ENCODE peak calls at places on chromosomes 11 and 22, in six cellular contexts. U is spleen, H is lung, X is substantia nigra, F is left ventricle myocardium inferior, W is pancreas. O is an unnamed sample.

GRCh38 chr22:19817561-19818263 is 37.0 kb downstream of the GNB1L start:
- DNase-seq in X (no peak), U (no peak), F (no peak), W (no peak), H (peak; percentile 46), O (no peak)

GRCh38 chr11:66116576-66117361 is 46.7 kb downstream of the PACS1 start:
- DNase-seq in W (no peak), F (no peak), U (no peak), X (no peak), H (no peak), O (no peak)

GRCh38 chr22:37174964-37175363 is 13.1 kb downstream of the C1QTNF6 start:
- DNase-seq in U (no peak), X (no peak), W (no peak), H (no peak), F (no peak), O (no peak)

GRCh38 chr11:14065153-14065552 is 102.6 kb downstream of the SPON1 start:
- DNase-seq in F (no peak), W (no peak), H (no peak), U (no peak), X (peak; percentile 17), O (no peak)

GRCh38 chr22:33188316-33188715 is 130.1 kb upstream of the SYN3 start:
- DNase-seq in F (no peak), H (no peak), W (no peak), U (no peak), X (no peak), O (no peak)

GRCh38 chr11:278001-278951 is at the start of gene NLRP6:
- DNase-seq in X (no peak), F (no peak), H (no peak), U (peak; percentile 75), W (no peak), O (peak; percentile 53)

GRCh38 chr11:94938399-94939055 is 34.8 kb downstream of the CWC15 start:
- DNase-seq in F (peak; percentile 82), X (no peak), W (no peak), U (no peak), H (no peak), O (no peak)

GRCh38 chr22:30557243-30557642 is 10.7 kb upstream of the SEC14L6 start:
- DNase-seq in H (no peak), X (no peak), U (no peak), F (no peak), W (no peak), O (no peak)

GRCh38 chr22:48491451-48491941 is 1336.2 kb downstream of the BRD1 start:
- DNase-seq in H (no peak), F (no peak), X (no peak), W (no peak), U (peak; percentile 67), O (no peak)

GRCh38 chr11:92383430-92383829 is 158.8 kb downstream of the FAT3 start:
- DNase-seq in H (no peak), U (no peak), W (no peak), X (no peak), F (no peak), O (no peak)

GRCh38 chr11:68128682-68129327 is 7.6 kb upstream of the CHKA start:
- DNase-seq in X (no peak), U (peak; percentile 85), F (peak; percentile 55), H (peak; percentile 70), W (peak; percentile 97), O (no peak)

GRCh38 chr22:27445876-27446275 is 355.7 kb downstream of the MN1 start:
- DNase-seq in U (no peak), H (no peak), F (peak; percentile 41), X (no peak), W (no peak), O (no peak)

GRCh38 chr11:70574725-70575347 is 176.5 kb downstream of the CTTN start:
- DNase-seq in X (no peak), U (peak; percentile 40), W (no peak), F (no peak), H (no peak), O (no peak)

GRCh38 chr11:126834149-126834548 is 166.4 kb downstream of the KIRREL3 start:
- DNase-seq in H (no peak), F (no peak), W (no peak), X (no peak), U (no peak), O (no peak)

GRCh38 chr11:80417681-80418080 is 976.9 kb upstream of the TENM4 start:
- DNase-seq in X (no peak), H (no peak), U (no peak), F (no peak), W (no peak), O (no peak)

GRCh38 chr22:24146791-24147353 is 34.4 kb upstream of the SUSD2 start:
- DNase-seq in H (no peak), U (no peak), W (peak; percentile 59), X (no peak), F (peak; percentile 45), O (no peak)

GRCh38 chr11:65489706-65490310 is 9.0 kb upstream of the MALAT1 start:
- DNase-seq in H (no peak), W (no peak), X (no peak), U (no peak), F (no peak), O (no peak)

GRCh38 chr11:11227686-11228085 is 125.4 kb downstream of the CSNK2A3 start:
- DNase-seq in X (no peak), H (no peak), W (no peak), U (no peak), F (no peak), O (no peak)

GRCh38 chr11:8872017-8872416 is 39.0 kb upstream of the AKIP1 start:
- DNase-seq in W (no peak), H (no peak), X (no peak), U (no peak), F (no peak), O (no peak)

GRCh38 chr11:112666253-112666652 is 295.0 kb upstream of the NCAM1 start:
- DNase-seq in X (no peak), U (no peak), W (no peak), H (no peak), F (no peak), O (no peak)

GRCh38 chr11:9722023-9722422 is 58.1 kb downstream of the SWAP70 start:
- DNase-seq in F (no peak), H (no peak), W (no peak), X (no peak), U (no peak), O (no peak)

GRCh38 chr11:105790841-105791240 is 181.0 kb downstream of the GRIA4 start:
- DNase-seq in W (no peak), H (no peak), X (peak; percentile 9), U (no peak), F (no peak), O (no peak)

GRCh38 chr11:122002926-122003325 is 113.1 kb downstream of the BLID start:
- DNase-seq in U (no peak), H (no peak), W (no peak), X (no peak), F (no peak), O (no peak)

GRCh38 chr22:19622061-19622441 is 92.3 kb upstream of the SEPTIN5 start:
- DNase-seq in U (peak; percentile 84), F (no peak), W (no peak), H (no peak), X (no peak), O (no peak)

GRCh38 chr22:36445158-36445668 is 36.2 kb downstream of the TXN2 start:
- DNase-seq in F (peak; percentile 63), W (no peak), X (no peak), H (no peak), U (no peak), O (no peak)

GRCh38 chr22:50357222-50357621 is 14.1 kb downstream of the PPP6R2 start:
- DNase-seq in F (no peak), H (no peak), W (no peak), U (no peak), X (no peak), O (no peak)

GRCh38 chr22:27832606-27833005 is 31.1 kb upstream of the MN1 start:
- DNase-seq in F (no peak), H (no peak), X (no peak), W (no peak), U (no peak), O (no peak)

GRCh38 chr11:61793084-61793828 is 545 bp downstream of the FEN1 start:
- DNase-seq in X (no peak), F (no peak), U (peak; percentile 58), H (no peak), W (no peak), O (no peak)

GRCh38 chr11:61796127-61796526 is 3.4 kb downstream of the FEN1 start:
- DNase-seq in U (no peak), H (no peak), X (no peak), W (no peak), F (no peak), O (no peak)

GRCh38 chr11:61793829-61794204 is 1.1 kb downstream of the FEN1 start:
- DNase-seq in W (no peak), U (peak; percentile 13), X (no peak), H (no peak), F (no peak), O (no peak)

GRCh38 chr11:61795459-61795858 is 2.7 kb downstream of the FEN1 start:
- DNase-seq in F (no peak), X (no peak), U (peak; percentile 58), W (no peak), H (no peak), O (no peak)

DNA sequence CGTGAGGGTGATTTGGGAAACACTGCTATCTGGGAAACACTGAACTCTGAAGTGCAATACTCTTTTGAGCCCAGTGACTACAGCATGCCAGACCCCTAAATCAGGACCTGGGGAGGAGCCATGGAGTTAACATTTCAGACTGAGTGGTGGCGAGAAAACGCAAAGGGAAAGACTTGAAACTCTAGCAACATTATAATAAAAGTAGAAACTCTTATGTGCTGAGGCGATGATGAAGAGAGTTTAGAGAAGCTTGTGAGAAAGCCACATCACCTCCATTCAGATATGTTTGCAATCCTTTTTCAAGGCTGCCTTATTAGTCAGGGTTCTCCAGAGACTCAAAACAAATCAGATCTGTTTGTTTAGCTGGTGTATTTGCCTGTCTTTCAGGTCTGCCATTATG is 1.9 kb downstream of the FEN1 start:
- DNase-seq in W (no peak), F (no peak), X (no peak), H (no peak), U (no peak), O (no peak)
- H3K27ac ChIP-seq in W (no peak overlapping the region), F (no peak overlapping the region), X (no peak overlapping the region), H (no peak overlapping the region), U (no peak overlapping the region), O (no peak overlapping the region)

GRCh38 chr11:2209370-2209801 is 37.8 kb upstream of the TH start:
- DNase-seq in U (peak; percentile 61), W (no peak), H (no peak), X (no peak), F (no peak), O (peak; percentile 44)
- H3K27ac ChIP-seq in U (no peak overlapping the region), W (peak overlapping the region; percentile 17), H (no peak overlapping the region), X (no peak overlapping the region), F (no peak overlapping the region), O (no peak overlapping the region)

GRCh38 chr11:18392434-18393321 is 1.7 kb upstream of the LDHA start:
- DNase-seq in H (no peak), F (no peak), W (no peak), X (no peak), U (peak; percentile 78), O (no peak)
- H3K27ac ChIP-seq in H (no peak overlapping the region), F (no peak overlapping the region), W (no peak overlapping the region), X (no peak overlapping the region), U (peak overlapping the region; percentile 95), O (no peak overlapping the region)

DNA sequence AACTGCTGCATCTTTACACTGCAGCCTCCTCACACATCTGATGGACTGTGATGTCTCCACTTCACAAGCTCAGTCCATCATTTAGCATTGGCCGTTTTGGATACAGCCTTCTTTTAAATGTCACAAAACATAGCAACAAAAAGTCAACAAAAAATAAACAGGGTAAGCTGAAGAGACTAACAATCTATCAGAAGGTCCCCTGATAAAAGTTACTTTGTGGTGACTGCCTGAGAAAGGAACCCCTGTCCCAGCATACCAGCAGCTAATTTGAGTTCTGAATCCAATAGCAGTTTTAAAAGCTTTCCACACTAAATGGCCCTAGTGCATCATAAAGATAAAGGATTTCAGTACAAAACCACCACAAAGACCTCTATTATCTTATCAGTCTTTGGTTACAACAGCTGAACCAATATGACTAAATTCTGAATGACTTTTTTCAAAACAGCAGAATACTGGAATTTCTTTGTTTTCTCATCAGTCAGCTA is 162.4 kb downstream of the SOX6 start:
- DNase-seq in X (no peak), W (no peak), U (no peak), F (no peak), H (no peak), O (no peak)
- H3K27ac ChIP-seq in X (no peak overlapping the region), W (no peak overlapping the region), U (no peak overlapping the region), F (peak overlapping the region; percentile 76), H (no peak overlapping the region), O (no peak overlapping the region)

O was measured in CD8-positive, alpha-beta T cell.